ENCODE peak calls at places on chromosomes 5 and 9, in five cellular contexts. D, X, P, W and L are unnamed samples.

GRCh38 chr5:145293716-145294115 is 541.4 kb downstream of the PRELID2 start:
- DNase-seq in D (no peak), X (no peak), P (no peak), W (no peak), L (no peak)

GRCh38 chr9:134438204-134438788 is 112.0 kb downstream of the RXRA start:
- DNase-seq in D (no peak), P (no peak), X (no peak), W (no peak), L (no peak)

GRCh38 chr5:139494256-139494655 is 11.7 kb upstream of the STING1 start:
- DNase-seq in D (no peak), X (no peak), P (no peak), W (no peak), L (no peak)

GRCh38 chr5:178145965-178146820 is 7.5 kb downstream of the NHP2 start:
- DNase-seq in W (peak), P (no peak), X (peak), D (peak), L (peak)

GRCh38 chr9:71796368-71796767 is 28.1 kb upstream of the CEMIP2 start:
- DNase-seq in P (no peak), X (no peak), W (no peak), D (no peak), L (no peak)

GRCh38 chr5:72154076-72154756 is 46.9 kb downstream of the MAP1B start:
- DNase-seq in X (no peak), D (no peak), P (no peak), W (no peak), L (no peak)

GRCh38 chr9:19615036-19615435 is 173.8 kb downstream of the SLC24A2 start:
- DNase-seq in X (no peak), W (no peak), P (no peak), D (no peak), L (no peak)

GRCh38 chr9:23686257-23686656 is 139.8 kb downstream of the ELAVL2 start:
- DNase-seq in X (no peak), D (no peak), P (no peak), W (no peak), L (peak)

GRCh38 chr5:81003987-81004386 is 43.8 kb downstream of the RASGRF2 start:
- DNase-seq in W (no peak), P (no peak), D (no peak), X (no peak), L (no peak)

GRCh38 chr9:37163299-37163698 is 42.9 kb downstream of the ZCCHC7 start:
- DNase-seq in P (no peak), W (no peak), X (no peak), D (no peak), L (no peak)